ENCODE peak calls at places on chromosomes 13 and 19, in seven cellular contexts. D is psoas muscle; U is stimulated activated CD8-positive, alpha-beta memory T cell treated with anti-CD3 and anti-CD28 coated beads, Interleukin-7, amount 100 ng/mL, for 24 hours; O is choroid plexus epithelial cell; X is GOT3; P is effector memory CD4-positive, alpha-beta T cell; H is H1. S is an unnamed sample.
A peak's percentile ranks its signal among the peaks of the same experiment; 100 is the strongest.

GRCh38 chr19:45767410-45767880 is 1.6 kb downstream of the SIX5 start:
- DNase-seq in P (no peak), X (peak; percentile 28), D (peak; percentile 87), H (no peak), U (no peak), O (peak; percentile 91), S (no peak)

GRCh38 chr13:91592050-91593014 is 193.9 kb downstream of the GPC5 start:
- DNase-seq in P (no peak), D (no peak), O (no peak), H (no peak), X (no peak), U (no peak), S (no peak)

GRCh38 chr19:16436780-16437179 is 35.0 kb downstream of the EPS15L1 start:
- DNase-seq in U (no peak), H (no peak), X (no peak), D (no peak), P (no peak), O (peak; percentile 47), S (no peak)

GRCh38 chr19:17095141-17095919 is 19.8 kb downstream of the MYO9B start:
- DNase-seq in D (peak; percentile 78), X (no peak), O (peak; percentile 66), P (no peak), U (no peak), H (no peak), S (no peak)

GRCh38 chr19:40799558-40800338 is 757 bp downstream of the EGLN2 start:
- DNase-seq in H (peak; percentile 73), O (peak; percentile 42), U (no peak), D (peak; percentile 76), X (no peak), P (no peak), S (no peak)

GRCh38 chr19:46678110-46678732 is 17.2 kb upstream of the DACT3 start:
- DNase-seq in U (peak; percentile 31), H (peak; percentile 91), D (peak; percentile 55), X (no peak), O (no peak), P (peak; percentile 40), S (no peak)

GRCh38 chr13:41802033-41802683 is 158.8 kb downstream of the VWA8 start:
- DNase-seq in P (no peak), H (no peak), D (no peak), O (no peak), U (no peak), X (no peak), S (no peak)

GRCh38 chr13:96243371-96243770 is 153.5 kb downstream of the HS6ST3 start:
- DNase-seq in O (no peak), U (no peak), X (no peak), D (no peak), P (no peak), H (no peak), S (no peak)

GRCh38 chr13:34943675-34944634 is 1.9 kb downstream of the NBEA start:
- DNase-seq in O (no peak), X (no peak), H (no peak), P (no peak), U (no peak), D (no peak), S (no peak)

GRCh38 chr13:48086272-48086671 is 8.6 kb downstream of the MED4 start:
- DNase-seq in P (no peak), U (no peak), X (no peak), H (no peak), O (no peak), D (no peak), S (no peak)

GRCh38 chr13:106818971-106819370 is 251.0 kb upstream of the ARGLU1 start:
- DNase-seq in U (no peak), X (no peak), D (no peak), P (no peak), O (no peak), H (no peak), S (no peak)

GRCh38 chr19:41623360-41623759 is 3.5 kb downstream of the CEACAM4 start:
- DNase-seq in D (no peak), U (no peak), O (no peak), P (no peak), X (no peak), H (no peak), S (peak; percentile 55)

GRCh38 chr19:13040916-13041292 is 45.6 kb downstream of the NFIX start:
- DNase-seq in H (no peak), D (no peak), X (no peak), U (no peak), P (no peak), O (no peak), S (no peak)

GRCh38 chr19:43759515-43759914 is 4.8 kb upstream of the SMG9 start:
- DNase-seq in U (no peak), H (no peak), O (peak; percentile 75), P (no peak), X (no peak), D (no peak), S (no peak)

GRCh38 chr13:27619093-27619705 is 1.1 kb downstream of the LNX2 start:
- DNase-seq in U (no peak), X (no peak), H (no peak), O (peak; percentile 76), D (no peak), P (no peak), S (no peak)

S was measured in esophagus muscularis mucosa.